ENCODE peak calls at places on chromosomes 13 and 19, in four cellular contexts. Z is SK-N-SH, H is neuronal stem cell, N is neural progenitor cell. C is an unnamed sample.

GRCh38 chr13:99086869-99087129 is 108.9 kb upstream of the DOCK9 start:
- DNase-seq in Z (no peak), H (peak; percentile 31), N (no peak), C (no peak)

GRCh38 chr19:29329460-29330134 is 116.6 kb upstream of the UQCRFS1 start:
- DNase-seq in Z (no peak), H (peak; percentile 54), N (peak; percentile 79), C (peak; percentile 51)

GRCh38 chr13:31528176-31528575 is 211.2 kb upstream of the RXFP2 start:
- DNase-seq in Z (no peak), H (no peak), N (no peak), C (peak; percentile 21)

GRCh38 chr13:35225582-35225981 is 250.9 kb downstream of the MAB21L1 start:
- DNase-seq in Z (no peak), H (no peak), N (peak; percentile 24), C (no peak)

GRCh38 chr19:23261496-23262020 is 11.4 kb upstream of the ZNF724 start:
- DNase-seq in Z (no peak), H (no peak), N (no peak), C (no peak)

GRCh38 chr13:39765801-39766463 is 110.5 kb downstream of the COG6 start:
- DNase-seq in Z (peak; percentile 42), H (no peak), N (peak; percentile 52), C (no peak)

GRCh38 chr19:572891-573825 is 762 bp downstream of the BSG start:
- DNase-seq in Z (peak; percentile 69), H (no peak), N (peak; percentile 78), C (peak; percentile 70)

GRCh38 chr19:58154287-58154678 is 3.7 kb upstream of the ZNF329 start:
- DNase-seq in Z (no peak), H (no peak), N (peak; percentile 62), C (peak; percentile 58)

GRCh38 chr19:2041436-2041685 is 9.7 kb downstream of the MKNK2 start:
- DNase-seq in Z (no peak), H (no peak), N (no peak), C (peak; percentile 9)

GRCh38 chr13:101985321-101985720 is 416.5 kb downstream of the FGF14 start:
- DNase-seq in Z (no peak), H (no peak), N (no peak), C (no peak)

GRCh38 chr19:39021063-39021462 is 11.3 kb downstream of the FBXO27 start:
- DNase-seq in Z (no peak), H (no peak), N (no peak), C (no peak)

GRCh38 chr13:24671367-24672117 is 8.7 kb upstream of the ATP12A start:
- DNase-seq in Z (peak; percentile 82), H (peak; percentile 48), N (peak; percentile 69), C (peak; percentile 83)

GRCh38 chr19:3668331-3669133 is 31.7 kb downstream of the PIP5K1C start:
- DNase-seq in Z (no peak), H (no peak), N (no peak), C (peak; percentile 52)

GRCh38 chr13:59394526-59394925 is 769.2 kb downstream of the DIAPH3 start:
- DNase-seq in Z (no peak), H (no peak), N (no peak), C (no peak)

GRCh38 chr13:98267080-98267912 is 90.2 kb upstream of the RNF113B start:
- DNase-seq in Z (no peak), H (no peak), N (no peak), C (peak; percentile 74)

GRCh38 chr19:1270854-1271527 is 1.9 kb downstream of the CIRBP start:
- DNase-seq in Z (no peak), H (no peak), N (no peak), C (no peak)

GRCh38 chr19:50708179-50708879 is 11.3 kb downstream of the SHANK1 start:
- DNase-seq in Z (no peak), H (no peak), N (no peak), C (no peak)

GRCh38 chr13:76383671-76384461 is 502.3 kb downstream of the KCTD12 start:
- DNase-seq in Z (peak; percentile 36), H (no peak), N (no peak), C (peak; percentile 70)

GRCh38 chr13:40191186-40191980 is 475.1 kb downstream of the FOXO1 start:
- DNase-seq in Z (no peak), H (no peak), N (no peak), C (peak; percentile 31)

GRCh38 chr13:51834581-51835158 is 10.3 kb downstream of the TMEM272 start:
- DNase-seq in Z (peak; percentile 43), H (no peak), N (peak; percentile 18), C (no peak)

GRCh38 chr19:984165-984967 is at the start of gene WDR18:
- DNase-seq in Z (peak; percentile 99), H (peak; percentile 88), N (peak; percentile 95), C (peak; percentile 95)

GRCh38 chr13:106357198-106357597 is 178.3 kb downstream of the EFNB2 start:
- DNase-seq in Z (no peak), H (peak; percentile 23), N (peak; percentile 16), C (no peak)

GRCh38 chr13:49972709-49973108 is 24.1 kb upstream of the TRIM13 start:
- DNase-seq in Z (no peak), H (no peak), N (no peak), C (no peak)

GRCh38 chr19:49631279-49631588 is 8.7 kb downstream of the RRAS start:
- DNase-seq in Z (peak; percentile 79), H (no peak), N (no peak), C (no peak)

GRCh38 chr19:15550847-15551182 is 42.5 kb downstream of the CYP4F22 start:
- DNase-seq in Z (no peak), H (no peak), N (no peak), C (no peak)

GRCh38 chr13:21234537-21234936 is 58.1 kb downstream of the MRPL57 start:
- DNase-seq in Z (peak; percentile 45), H (no peak), N (no peak), C (peak; percentile 18)

GRCh38 chr13:45156565-45157361 is 36.5 kb downstream of the GTF2F2 start:
- DNase-seq in Z (no peak), H (no peak), N (no peak), C (no peak)

GRCh38 chr13:113783482-113783881 is 24.5 kb downstream of the TMEM255B start:
- DNase-seq in Z (no peak), H (no peak), N (no peak), C (no peak)

GRCh38 chr13:113786262-113786841 is 27.3 kb downstream of the TMEM255B start:
- DNase-seq in Z (no peak), H (no peak), N (no peak), C (no peak)

GRCh38 chr13:113783966-113784644 is 25.1 kb downstream of the TMEM255B start:
- DNase-seq in Z (no peak), H (no peak), N (no peak), C (no peak)

GRCh38 chr13:113785051-113786010 is 26.3 kb downstream of the TMEM255B start:
- DNase-seq in Z (no peak), H (no peak), N (no peak), C (no peak)

GRCh38 chr13:113784645-113785024 is 25.6 kb downstream of the TMEM255B start:
- DNase-seq in Z (no peak), H (no peak), N (no peak), C (no peak)
- H3K4me2 ChIP-seq in Z (no peak overlapping the region), H (no peak overlapping the region), N (no peak overlapping the region), C (no peak overlapping the region)

GRCh38 chr19:17327068-17327653 is 7.5 kb downstream of the ANO8 start:
- DNase-seq in Z (no peak), H (no peak), N (no peak), C (no peak)
- H3K4me3 ChIP-seq in Z (no peak overlapping the region), H (no peak overlapping the region), N (peak overlapping the region; percentile 51), C (no peak overlapping the region)

GRCh38 chr19:47018923-47019322 is 714 bp upstream of the NPAS1 start:
- DNase-seq in Z (no peak), H (no peak), N (no peak), C (no peak)
- H3K4me2 ChIP-seq in Z (no peak overlapping the region), H (no peak overlapping the region), N (no peak overlapping the region), C (no peak overlapping the region)

DNA sequence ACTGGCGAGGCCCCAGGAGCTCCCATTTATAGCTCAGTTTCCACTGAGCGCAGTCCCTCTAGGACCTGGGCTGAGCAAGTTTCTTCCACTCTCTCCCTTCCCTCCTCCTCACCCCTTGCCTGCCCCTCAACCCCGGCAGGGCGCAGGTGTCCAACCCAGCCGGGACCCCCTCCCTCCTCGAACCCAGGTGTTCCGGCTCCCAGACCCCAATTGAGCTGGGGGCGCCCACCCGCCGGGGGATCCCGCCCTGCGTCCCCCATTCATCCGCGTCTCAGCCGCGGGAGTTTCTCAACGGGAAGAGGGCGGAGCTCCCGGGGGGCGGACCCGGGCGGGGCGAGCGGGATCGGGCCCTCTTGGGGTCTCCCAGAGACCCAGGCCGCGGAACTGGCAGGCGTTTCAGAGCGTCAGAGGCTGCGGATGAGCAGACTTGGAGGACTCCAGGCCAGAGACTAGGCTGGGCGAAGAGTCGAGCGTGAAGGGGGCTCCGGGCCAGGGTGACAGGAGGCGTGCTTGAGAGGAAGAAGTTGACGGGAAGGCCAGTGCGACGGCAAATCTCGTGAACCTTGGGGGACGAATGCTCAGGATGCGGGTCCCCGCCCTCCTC is at the start of gene KIRREL2:
- DNase-seq in Z (peak; percentile 90), H (peak; percentile 63), N (peak; percentile 82), C (peak; percentile 21)
- H3K4me3 ChIP-seq in Z (peak within 1 kb of the TSS; percentile 67), H (peak within 1 kb of the TSS; percentile 57), N (peak within 1 kb of the TSS; percentile 72), C (peak within 1 kb of the TSS; percentile 63)

GRCh38 chr19:34277244-34277643 is 22.9 kb downstream of the GARRE1 start:
- DNase-seq in Z (no peak), H (no peak), N (no peak), C (no peak)

GRCh38 chr19:34275705-34276104 is 21.4 kb downstream of the GARRE1 start:
- DNase-seq in Z (no peak), H (no peak), N (no peak), C (no peak)

GRCh38 chr19:34274827-34275625 is 20.7 kb downstream of the GARRE1 start:
- DNase-seq in Z (no peak), H (no peak), N (no peak), C (no peak)

GRCh38 chr19:34278783-34279182 is 24.4 kb downstream of the GARRE1 start:
- DNase-seq in Z (no peak), H (no peak), N (no peak), C (no peak)

DNA sequence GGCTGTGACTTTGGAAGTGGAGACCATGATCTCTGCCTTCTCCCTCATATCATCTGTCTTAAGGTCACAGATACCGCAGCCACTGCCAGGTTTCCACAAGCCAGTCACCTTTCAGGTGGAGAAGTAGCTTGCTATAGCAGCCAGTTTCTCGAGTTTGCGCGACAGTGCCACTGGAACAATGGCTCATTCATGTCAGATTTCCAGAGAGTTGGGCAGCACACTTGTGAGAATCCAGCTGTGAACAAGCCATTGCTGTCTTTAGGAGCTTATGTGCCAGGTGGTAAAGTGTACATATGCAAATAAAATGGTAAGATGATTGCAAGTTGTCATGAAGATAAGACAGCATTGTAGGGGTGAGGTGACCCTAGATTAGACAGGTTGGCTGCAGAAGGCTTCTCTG is 22.3 kb downstream of the GARRE1 start:
- DNase-seq in Z (no peak), H (no peak), N (no peak), C (no peak)
- H3K4me2 ChIP-seq in Z (no peak overlapping the region), H (no peak overlapping the region), N (no peak overlapping the region), C (no peak overlapping the region)

GRCh38 chr19:34429553-34429952 is 1.4 kb downstream of the UBA2 start:
- DNase-seq in Z (no peak), H (no peak), N (no peak), C (no peak)
- H3K4me3 ChIP-seq in Z (peak overlapping the region; percentile 91), H (peak overlapping the region; percentile 100), N (peak overlapping the region; percentile 89), C (peak overlapping the region; percentile 98)

C was measured in hepatocyte.